ENCODE peak calls at places on chromosomes 7 and 10, in six cellular contexts. L is prostate gland, C is breast epithelium, G is SK-N-SH, O is spleen, W is GM23338. X is an unnamed sample.

GRCh38 chr7:131188367-131189339 is 139.0 kb upstream of the MKLN1 start:
- DNase-seq in L (no peak), C (no peak), G (no peak), O (no peak), W (no peak), X (peak; percentile 77)

GRCh38 chr10:67815571-67816059 is 22.4 kb downstream of the DNAJC12 start:
- DNase-seq in L (peak; percentile 36), C (no peak), G (no peak), O (no peak), W (no peak), X (no peak)

GRCh38 chr7:23530355-23530754 is 1.4 kb downstream of the TRA2A start:
- DNase-seq in L (no peak), C (peak; percentile 32), G (peak; percentile 59), O (no peak), W (peak; percentile 71), X (no peak)

GRCh38 chr7:1934756-1935155 is 264.7 kb downstream of the ELFN1 start:
- DNase-seq in L (no peak), C (no peak), G (no peak), O (no peak), W (no peak), X (no peak)

GRCh38 chr10:96505150-96506136 is 8.3 kb downstream of the TLL2 start:
- DNase-seq in L (no peak), C (no peak), G (no peak), O (no peak), W (no peak), X (no peak)

GRCh38 chr10:91043173-91043910 is 122.5 kb upstream of the ANKRD1 start:
- DNase-seq in L (no peak), C (no peak), G (peak; percentile 52), O (no peak), W (peak; percentile 56), X (no peak)

GRCh38 chr10:76624470-76624869 is 1013.1 kb downstream of the KCNMA1 start:
- DNase-seq in L (no peak), C (no peak), G (no peak), O (no peak), W (no peak), X (no peak)

GRCh38 chr10:70265032-70265689 is 18.6 kb downstream of the NPFFR1 start:
- DNase-seq in L (no peak), C (no peak), G (peak; percentile 39), O (no peak), W (peak; percentile 91), X (no peak)

GRCh38 chr7:20238754-20239324 is 21.7 kb upstream of the MACC1 start:
- DNase-seq in L (no peak), C (peak; percentile 30), G (no peak), O (no peak), W (no peak), X (no peak)

GRCh38 chr7:32094516-32094915 is 24.3 kb upstream of the PDE1C start:
- DNase-seq in L (no peak), C (no peak), G (no peak), O (no peak), W (no peak), X (no peak)

GRCh38 chr7:39880556-39880955 is 69.5 kb upstream of the CDK13 start:
- DNase-seq in L (no peak), C (no peak), G (no peak), O (no peak), W (no peak), X (no peak)

GRCh38 chr10:121927361-121927840 is 430 bp downstream of the ATE1 start:
- DNase-seq in L (peak; percentile 46), C (peak; percentile 28), G (peak; percentile 83), O (no peak), W (peak; percentile 64), X (peak; percentile 83)

GRCh38 chr7:30596043-30596641 is 1.5 kb downstream of the GARS1 start:
- DNase-seq in L (no peak), C (no peak), G (peak; percentile 60), O (no peak), W (peak; percentile 43), X (no peak)

GRCh38 chr7:125695631-125696030 is 766.0 kb upstream of the POT1 start:
- DNase-seq in L (no peak), C (no peak), G (peak; percentile 45), O (no peak), W (no peak), X (no peak)

DNA sequence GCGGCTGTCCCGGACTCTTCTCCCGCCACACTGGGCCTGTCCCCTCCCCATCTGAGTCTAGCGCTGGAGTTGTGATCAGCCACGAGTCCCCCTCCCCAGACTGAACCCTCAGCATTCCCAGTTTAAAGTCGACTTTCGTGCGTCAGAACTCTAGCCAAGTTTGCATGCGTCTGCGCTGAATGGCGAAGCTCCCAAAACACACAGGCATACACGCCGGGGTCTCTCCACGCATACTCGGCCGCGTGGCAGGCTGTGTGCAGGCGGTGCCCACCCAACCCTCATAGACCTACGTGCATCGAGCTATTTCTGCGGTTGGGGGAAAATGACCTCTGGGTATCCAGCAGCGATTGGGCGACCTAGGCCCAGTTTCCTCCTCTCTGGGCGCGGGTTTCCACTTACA is 2.3 kb upstream of the HMX3 start:
- DNase-seq in L (no peak), C (no peak), G (no peak), O (no peak), W (peak; percentile 62), X (no peak)
- H3K4me3 ChIP-seq in L (no peak overlapping the region), C (peak overlapping the region; percentile 44), G (no peak overlapping the region), O (no peak overlapping the region), W (peak overlapping the region; percentile 57), X (peak overlapping the region; percentile 13)

GRCh38 chr10:11823122-11823988 is at the start of gene PROSER2:
- DNase-seq in L (peak; percentile 64), C (peak; percentile 30), G (peak; percentile 82), O (peak; percentile 79), W (peak; percentile 67), X (peak; percentile 64)
- TF ChIP-seq CTCF in L (no peak), C (no peak), G (no peak), O (no peak), W (no peak), X (no peak)

GRCh38 chr10:3468919-3469638 is 296.5 kb upstream of the PITRM1 start:
- DNase-seq in L (peak; percentile 63), C (peak; percentile 50), G (no peak), O (no peak), W (no peak), X (peak; percentile 78)
- TF ChIP-seq POLR2AphosphoS5 in L (peak; percentile 89), C (no peak), G (peak; percentile 62), O (no peak), W (no peak), X (peak; percentile 66)

DNA sequence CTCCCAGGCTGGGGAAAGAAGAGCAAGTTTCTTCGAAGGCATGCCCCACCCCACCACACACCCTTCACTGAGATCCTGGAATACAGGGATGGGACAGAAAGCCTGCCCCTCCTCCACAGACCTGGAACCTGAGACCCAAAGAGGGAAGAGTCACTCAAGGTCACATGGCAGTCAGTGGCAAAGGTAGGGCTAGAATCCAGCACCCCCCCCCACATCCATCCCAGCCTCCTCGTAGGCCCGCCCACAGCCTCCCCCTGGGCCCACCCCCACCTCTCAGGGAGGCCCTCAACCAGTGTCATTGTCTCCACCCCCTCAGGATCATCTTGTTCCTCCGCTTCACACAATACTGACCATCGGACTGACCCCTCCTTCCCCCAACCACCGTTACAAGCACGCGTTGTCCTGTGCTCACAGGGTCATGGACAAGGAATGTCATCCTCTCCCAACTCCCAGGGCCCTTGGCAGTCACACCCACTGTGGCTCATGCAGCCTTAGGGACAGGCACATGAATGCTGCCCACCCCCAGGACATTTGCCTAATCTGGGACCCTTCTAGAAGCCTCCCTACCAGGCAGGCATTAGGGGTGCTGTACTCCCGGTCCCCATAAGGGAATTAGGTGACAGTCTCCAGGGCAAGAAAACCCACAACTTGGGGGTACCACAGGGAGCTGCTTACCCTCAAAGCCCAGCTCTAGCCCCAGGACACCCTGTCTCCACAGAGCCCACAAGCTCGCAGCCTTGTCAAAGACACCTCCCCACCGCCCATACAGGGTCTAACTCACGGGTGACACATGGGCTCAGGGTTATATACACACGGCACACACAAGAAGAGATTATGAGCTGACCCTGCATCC is 1.4 kb downstream of the KCNH2 start:
- DNase-seq in L (no peak), C (no peak), G (peak; percentile 85), O (no peak), W (peak; percentile 74), X (no peak)
- H3K4me3 ChIP-seq in L (peak overlapping the region; percentile 36), C (no peak overlapping the region), G (peak overlapping the region; percentile 57), O (no peak overlapping the region), W (peak overlapping the region; percentile 82), X (no peak overlapping the region)

GRCh38 chr7:55022618-55022985 is 3.8 kb downstream of the EGFR start:
- DNase-seq in L (no peak), C (no peak), G (no peak), O (no peak), W (no peak), X (no peak)

GRCh38 chr7:55019691-55020480 is 1.1 kb downstream of the EGFR start:
- DNase-seq in L (peak; percentile 33), C (peak; percentile 43), G (peak; percentile 75), O (no peak), W (peak; percentile 55), X (no peak)

GRCh38 chr7:55020481-55020871 is 1.7 kb downstream of the EGFR start:
- DNase-seq in L (peak; percentile 87), C (peak; percentile 90), G (no peak), O (no peak), W (no peak), X (peak; percentile 88)

GRCh38 chr7:55021951-55022617 is 3.3 kb downstream of the EGFR start:
- DNase-seq in L (no peak), C (no peak), G (no peak), O (no peak), W (no peak), X (no peak)

GRCh38 chr7:55021053-55021452 is 2.2 kb downstream of the EGFR start:
- DNase-seq in L (peak; percentile 42), C (no peak), G (no peak), O (no peak), W (no peak), X (no peak)
- TF ChIP-seq CTCF in L (no peak), C (no peak), G (no peak), O (no peak), W (no peak), X (no peak)

DNA sequence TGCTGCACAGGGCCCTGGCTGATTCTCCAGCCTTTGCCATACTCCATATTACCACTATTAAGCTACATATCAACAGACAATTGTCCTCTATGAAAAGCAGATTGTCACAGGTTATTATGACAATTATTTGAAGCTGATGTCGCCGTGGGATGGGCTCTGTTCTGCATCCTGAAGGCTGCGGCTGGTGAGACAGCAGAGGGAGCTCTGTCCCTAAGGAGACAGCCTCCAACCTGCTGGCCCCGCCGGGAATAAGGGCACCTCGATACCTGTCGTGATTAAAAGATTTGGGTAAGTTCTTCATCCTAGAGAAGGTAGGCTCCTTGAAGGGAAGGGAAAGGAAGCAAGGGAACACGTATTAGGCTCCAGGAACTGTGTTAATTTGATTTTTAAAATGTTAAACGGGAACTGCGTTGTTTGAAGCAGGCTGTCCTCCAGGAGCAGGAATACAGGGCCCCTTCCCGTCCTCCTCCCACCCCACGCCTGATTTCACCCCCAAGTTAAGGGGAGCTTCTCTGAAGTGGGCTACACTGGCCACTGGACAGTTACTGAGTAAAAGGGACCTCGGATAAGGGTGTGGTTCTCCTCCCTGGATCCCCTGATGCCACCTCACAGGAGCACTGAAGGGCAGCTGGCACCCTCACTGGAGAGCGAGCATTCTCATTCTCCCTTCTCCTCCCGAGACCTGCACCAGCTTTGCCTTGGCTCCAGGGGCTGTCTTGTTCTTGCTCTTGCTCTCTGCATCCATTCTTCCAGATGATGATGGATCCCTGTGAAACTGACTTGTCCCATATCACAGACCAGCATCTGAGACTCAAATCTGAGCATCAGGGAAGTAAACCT is 11.8 kb upstream of the TIAL1 start:
- DNase-seq in L (peak; percentile 58), C (peak; percentile 43), G (peak; percentile 67), O (peak; percentile 75), W (peak; percentile 73), X (no peak)
- TF ChIP-seq POLR2AphosphoS5 in L (peak; percentile 44), C (peak; percentile 31), G (no peak), O (no peak), W (no peak), X (no peak)

X was measured in suprapubic skin.